ENCODE peak calls at places on chromosomes 16 and 17, in eight cellular contexts. E, W, D, V, Y, I, L and H are unnamed samples.

GRCh38 chr17:10403589-10403988 is 18.2 kb downstream of the MYH8 start:
- DNase-seq in E (no peak), W (no peak), D (no peak), V (no peak), Y (no peak), I (no peak), L (no peak), H (no peak)

GRCh38 chr16:15847621-15848175 is 9.1 kb downstream of the MYH11 start:
- DNase-seq in E (no peak), W (no peak), D (no peak), V (peak), Y (no peak), I (no peak), L (no peak), H (no peak)

GRCh38 chr17:59355695-59356323 is 24.4 kb downstream of the YPEL2 start:
- DNase-seq in E (no peak), W (no peak), D (no peak), V (no peak), Y (no peak), I (no peak), L (no peak), H (no peak)

GRCh38 chr16:27326738-27327585 is 13.2 kb downstream of the IL4R start:
- DNase-seq in E (peak), W (peak), D (peak), V (peak), Y (no peak), I (peak), L (peak), H (peak)

GRCh38 chr17:47935961-47936360 is 5.4 kb upstream of the PNPO start:
- DNase-seq in E (no peak), W (no peak), D (peak), V (peak), Y (no peak), I (no peak), L (no peak), H (no peak)

GRCh38 chr16:59573528-59574271 is 839.6 kb upstream of the GOT2 start:
- DNase-seq in E (no peak), W (no peak), D (peak), V (peak), Y (no peak), I (no peak), L (no peak), H (no peak)

GRCh38 chr16:86619263-86619935 is 41.0 kb downstream of the FOXL1 start:
- DNase-seq in E (no peak), W (no peak), D (no peak), V (no peak), Y (no peak), I (no peak), L (no peak), H (peak)

GRCh38 chr16:84907575-84907974 is 87.8 kb downstream of the CRISPLD2 start:
- DNase-seq in E (no peak), W (no peak), D (peak), V (peak), Y (no peak), I (no peak), L (no peak), H (no peak)

GRCh38 chr17:9240659-9241370 is 219.5 kb downstream of the NTN1 start:
- DNase-seq in E (no peak), W (peak), D (peak), V (peak), Y (no peak), I (no peak), L (no peak), H (no peak)

GRCh38 chr16:11256657-11257130 is 690 bp upstream of the SOCS1 start:
- DNase-seq in E (no peak), W (peak), D (peak), V (peak), Y (peak), I (no peak), L (no peak), H (peak)

GRCh38 chr17:42359133-42359532 is 29.1 kb downstream of the STAT3 start:
- DNase-seq in E (no peak), W (no peak), D (no peak), V (no peak), Y (no peak), I (no peak), L (no peak), H (no peak)

GRCh38 chr16:58399718-58400633 is 7.7 kb downstream of the GINS3 start:
- DNase-seq in E (no peak), W (no peak), D (no peak), V (no peak), Y (no peak), I (no peak), L (no peak), H (no peak)

GRCh38 chr17:29592850-29593545 is at the start of gene ANKRD13B:
- DNase-seq in E (no peak), W (peak), D (no peak), V (peak), Y (no peak), I (peak), L (peak), H (no peak)

GRCh38 chr17:75131278-75132017 is at the start of gene NT5C:
- DNase-seq in E (peak), W (peak), D (peak), V (peak), Y (peak), I (peak), L (peak), H (peak)

GRCh38 chr17:65696739-65697394 is 135.4 kb upstream of the AXIN2 start:
- DNase-seq in E (no peak), W (no peak), D (peak), V (peak), Y (no peak), I (no peak), L (no peak), H (no peak)

GRCh38 chr16:11250091-11250785 is 5.8 kb downstream of the SOCS1 start:
- DNase-seq in E (no peak), W (no peak), D (peak), V (peak), Y (no peak), I (no peak), L (no peak), H (no peak)

GRCh38 chr17:67633751-67634191 is 84.0 kb upstream of the NOL11 start:
- DNase-seq in E (no peak), W (no peak), D (no peak), V (peak), Y (no peak), I (no peak), L (peak), H (no peak)

GRCh38 chr17:73401911-73402310 is 90.1 kb upstream of the CDC42EP4 start:
- DNase-seq in E (no peak), W (peak), D (peak), V (peak), Y (no peak), I (no peak), L (no peak), H (no peak)

GRCh38 chr17:81009124-81009523 is 17.5 kb downstream of the CHMP6 start:
- DNase-seq in E (no peak), W (no peak), D (no peak), V (no peak), Y (no peak), I (no peak), L (peak), H (no peak)

GRCh38 chr16:51140112-51140511 is 11.0 kb downstream of the SALL1 start:
- DNase-seq in E (no peak), W (no peak), D (no peak), V (no peak), Y (no peak), I (no peak), L (no peak), H (no peak)

GRCh38 chr17:50631908-50632571 is 2.6 kb upstream of the ABCC3 start:
- DNase-seq in E (no peak), W (no peak), D (peak), V (no peak), Y (no peak), I (no peak), L (no peak), H (no peak)

GRCh38 chr17:57995076-57995956 is 7.3 kb upstream of the VEZF1 start:
- DNase-seq in E (peak), W (peak), D (peak), V (peak), Y (no peak), I (peak), L (no peak), H (no peak)

GRCh38 chr17:67520282-67520906 is 143.3 kb downstream of the PITPNC1 start:
- DNase-seq in E (no peak), W (no peak), D (peak), V (peak), Y (no peak), I (no peak), L (no peak), H (no peak)

GRCh38 chr16:82672676-82673075 is 45.9 kb downstream of the CDH13 start:
- DNase-seq in E (no peak), W (no peak), D (no peak), V (no peak), Y (no peak), I (no peak), L (no peak), H (no peak)

GRCh38 chr17:72372185-72372584 is 251.4 kb downstream of the SOX9 start:
- DNase-seq in E (no peak), W (no peak), D (no peak), V (no peak), Y (no peak), I (no peak), L (no peak), H (no peak)

GRCh38 chr17:74528491-74529199 is 2.6 kb downstream of the CD300LB start:
- DNase-seq in E (no peak), W (no peak), D (no peak), V (no peak), Y (peak), I (peak), L (no peak), H (peak)

GRCh38 chr17:27657620-27658019 is 26.6 kb downstream of the LGALS9 start:
- DNase-seq in E (no peak), W (peak), D (peak), V (peak), Y (no peak), I (no peak), L (peak), H (no peak)

GRCh38 chr17:82320956-82321927 is 3.8 kb upstream of the CD7 start:
- DNase-seq in E (peak), W (peak), D (no peak), V (no peak), Y (no peak), I (peak), L (peak), H (no peak)

GRCh38 chr16:19520861-19521331 is 1.0 kb downstream of the GDE1 start:
- DNase-seq in E (no peak), W (no peak), D (no peak), V (peak), Y (no peak), I (peak), L (no peak), H (no peak)

GRCh38 chr17:14737984-14738651 is 437.2 kb downstream of the HS3ST3B1 start:
- DNase-seq in E (no peak), W (no peak), D (peak), V (peak), Y (no peak), I (peak), L (peak), H (peak)
- TF ChIP-seq CTCF in E (no peak), W (peak), D (peak), V (no peak), Y (peak), I (peak), L (peak), H (peak)

GRCh38 chr16:53945996-53946395 is 242.0 kb downstream of the FTO start:
- DNase-seq in E (no peak), W (peak), D (peak), V (peak), Y (no peak), I (peak), L (no peak), H (no peak)
- TF ChIP-seq CTCF in E (no peak), W (peak), D (peak), V (peak), Y (peak), I (peak), L (peak), H (peak)

GRCh38 chr16:2487517-2487842 is 12.6 kb downstream of the TBC1D24 start:
- DNase-seq in E (peak), W (no peak), D (no peak), V (no peak), Y (no peak), I (no peak), L (no peak), H (no peak)

GRCh38 chr16:2487903-2488531 is 13.1 kb downstream of the TBC1D24 start:
- DNase-seq in E (peak), W (no peak), D (no peak), V (no peak), Y (no peak), I (no peak), L (no peak), H (no peak)

GRCh38 chr16:2485811-2486507 is 11.0 kb downstream of the TBC1D24 start:
- DNase-seq in E (no peak), W (no peak), D (no peak), V (no peak), Y (no peak), I (no peak), L (no peak), H (no peak)

GRCh38 chr16:2484898-2485508 is 10.1 kb downstream of the TBC1D24 start:
- DNase-seq in E (peak), W (no peak), D (no peak), V (no peak), Y (no peak), I (no peak), L (no peak), H (no peak)

GRCh38 chr16:2486645-2487516 is 12.0 kb downstream of the TBC1D24 start:
- DNase-seq in E (peak), W (no peak), D (peak), V (no peak), Y (no peak), I (peak), L (peak), H (no peak)
- TF ChIP-seq CTCF in E (peak), W (no peak), D (peak), V (no peak), Y (no peak), I (peak), L (peak), H (no peak)

GRCh38 chr17:77145635-77146632 is 5.2 kb downstream of the SEC14L1 start:
- DNase-seq in E (no peak), W (peak), D (peak), V (peak), Y (no peak), I (peak), L (peak), H (no peak)
- TF ChIP-seq CTCF in E (no peak), W (peak), D (peak), V (peak), Y (no peak), I (no peak), L (peak), H (peak)

DNA sequence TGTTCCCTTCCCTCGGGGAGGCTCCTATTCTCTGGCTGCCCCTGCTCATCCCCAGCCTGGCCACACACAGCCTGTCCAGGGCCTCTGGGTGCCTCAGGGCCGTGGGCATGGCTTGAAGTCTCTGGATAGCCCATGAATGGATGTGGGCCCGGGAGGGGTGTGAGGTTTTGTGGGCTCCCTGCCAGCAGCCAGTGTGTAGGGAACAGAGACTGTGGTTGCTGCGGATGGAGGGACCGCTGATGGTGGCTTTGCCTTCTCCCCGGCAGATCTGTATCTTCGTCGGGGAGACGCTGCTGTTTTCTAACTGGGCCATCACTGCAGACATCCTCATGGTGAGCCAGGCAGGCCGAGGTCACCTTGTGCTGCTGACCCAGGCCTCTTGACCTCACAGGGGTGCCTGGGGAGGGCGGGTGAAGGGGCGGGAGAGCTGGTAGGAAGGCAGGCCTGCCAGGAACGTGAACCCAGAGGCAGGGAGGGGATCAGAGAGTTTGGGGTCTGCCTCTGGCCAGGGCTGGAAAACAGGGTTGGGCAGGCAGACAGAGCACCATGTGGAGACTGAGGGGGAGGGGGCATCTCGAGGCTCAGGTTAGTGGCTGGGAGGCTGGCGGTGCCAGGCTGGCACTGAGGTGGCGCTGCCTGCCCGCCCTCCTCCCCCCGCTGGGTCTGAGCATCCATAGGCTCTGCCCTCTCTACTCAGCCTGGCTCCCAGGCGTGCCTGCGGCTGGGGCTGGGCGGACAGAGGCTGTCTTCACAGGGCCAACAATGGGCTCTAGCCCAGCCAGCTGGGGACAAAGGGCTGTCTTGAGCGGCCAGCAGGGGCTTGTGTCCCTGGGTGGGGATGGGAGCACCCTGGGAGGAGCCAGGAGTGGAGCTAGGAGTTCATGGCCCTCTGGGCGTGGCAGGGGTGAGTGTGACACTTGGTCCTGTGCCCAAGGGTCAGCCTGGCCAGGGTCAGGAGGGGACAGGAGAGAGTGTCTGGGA is 21.4 kb downstream of the MYBBP1A start:
- DNase-seq in E (peak), W (no peak), D (no peak), V (no peak), Y (no peak), I (no peak), L (no peak), H (no peak)
- TF ChIP-seq CTCF in E (no peak), W (no peak), D (no peak), V (no peak), Y (no peak), I (no peak), L (no peak), H (no peak)

GRCh38 chr16:1770328-1771071 is 843 bp downstream of the NME3 start:
- DNase-seq in E (peak), W (no peak), D (no peak), V (peak), Y (no peak), I (peak), L (peak), H (no peak)
- TF ChIP-seq CTCF in E (no peak), W (no peak), D (no peak), V (no peak), Y (no peak), I (no peak), L (no peak), H (no peak)

DNA sequence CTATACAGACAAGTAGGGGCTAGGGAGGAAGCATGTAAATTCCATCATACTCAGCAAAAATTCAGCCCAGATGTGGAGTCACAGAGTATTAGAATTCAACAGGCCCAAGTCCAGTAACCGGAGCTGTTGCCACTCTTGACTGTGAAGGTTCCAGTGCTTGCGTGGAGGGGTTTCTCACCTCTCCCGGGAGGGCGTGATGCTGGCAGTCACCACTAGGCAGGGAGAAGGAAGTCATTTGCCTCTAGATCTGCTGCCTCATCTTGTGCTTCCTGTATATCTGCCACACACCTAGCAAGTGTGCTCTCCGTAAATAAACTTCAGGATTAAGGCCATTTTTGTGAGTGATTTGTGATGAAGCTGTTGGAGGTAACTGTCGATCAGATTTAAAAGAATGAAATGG is 1.0 kb upstream of the CKLF start:
- DNase-seq in E (peak), W (peak), D (peak), V (no peak), Y (no peak), I (peak), L (no peak), H (no peak)
- TF ChIP-seq CTCF in E (peak), W (peak), D (peak), V (no peak), Y (peak), I (peak), L (peak), H (no peak)

GRCh38 chr17:18141210-18141803 is 32.8 kb downstream of the MYO15A start:
- DNase-seq in E (peak), W (peak), D (peak), V (peak), Y (no peak), I (peak), L (no peak), H (no peak)
- TF ChIP-seq CTCF in E (peak), W (peak), D (peak), V (peak), Y (peak), I (peak), L (peak), H (peak)

GRCh38 chr16:74774223-74775139 is at the start of gene FA2H:
- DNase-seq in E (peak), W (peak), D (peak), V (peak), Y (peak), I (peak), L (peak), H (peak)
- TF ChIP-seq CTCF in E (no peak), W (no peak), D (peak), V (no peak), Y (peak), I (peak), L (peak), H (peak)

GRCh38 chr17:1560582-1561170 is 1.9 kb downstream of the PITPNA start:
- DNase-seq in E (no peak), W (no peak), D (no peak), V (no peak), Y (no peak), I (no peak), L (no peak), H (no peak)

GRCh38 chr17:1562178-1562643 is 381 bp downstream of the PITPNA start:
- DNase-seq in E (no peak), W (peak), D (peak), V (no peak), Y (no peak), I (no peak), L (peak), H (no peak)

GRCh38 chr17:1563786-1564613 is 1.4 kb upstream of the PITPNA start:
- DNase-seq in E (no peak), W (no peak), D (no peak), V (no peak), Y (no peak), I (no peak), L (no peak), H (no peak)

GRCh38 chr17:1559743-1560581 is 2.6 kb downstream of the PITPNA start:
- DNase-seq in E (no peak), W (no peak), D (no peak), V (no peak), Y (no peak), I (no peak), L (no peak), H (no peak)

GRCh38 chr17:1561420-1562177 is 993 bp downstream of the PITPNA start:
- DNase-seq in E (peak), W (peak), D (peak), V (peak), Y (no peak), I (peak), L (peak), H (no peak)
- TF ChIP-seq CTCF in E (peak), W (peak), D (no peak), V (peak), Y (peak), I (peak), L (peak), H (peak)